ENCODE peak calls at places on chromosomes 3 and 15, in five cellular contexts. One of them, this sample, is unnamed.

GRCh38 chr3:127042634-127043033 is 59.7 kb downstream of the PLXNA1 start:
- DNase-seq in LoVo: no peak
- DNase-seq in MV-4-11: no peak
- DNase-seq in EL: no peak
- DNase-seq in non-pigmented ciliary epithelial cell: no peak
- DNase-seq in this sample: no peak

GRCh38 chr3:188528390-188528789 is 374.4 kb downstream of the LPP start:
- DNase-seq in MV-4-11: no peak
- DNase-seq in LoVo: no peak
- DNase-seq in EL: no peak
- DNase-seq in non-pigmented ciliary epithelial cell: no peak
- DNase-seq in this sample: no peak

GRCh38 chr15:101237161-101237775 is 14.6 kb downstream of the CHSY1 start:
- DNase-seq in non-pigmented ciliary epithelial cell: no peak
- DNase-seq in MV-4-11: peak
- DNase-seq in EL: no peak
- DNase-seq in LoVo: no peak
- DNase-seq in this sample: no peak

GRCh38 chr3:43013743-43014155 is 34.6 kb downstream of the GASK1A start:
- DNase-seq in non-pigmented ciliary epithelial cell: no peak
- DNase-seq in MV-4-11: peak
- DNase-seq in EL: no peak
- DNase-seq in LoVo: no peak
- DNase-seq in this sample: no peak

GRCh38 chr3:119145500-119146167 is at the start of gene TEX55:
- DNase-seq in non-pigmented ciliary epithelial cell: peak
- DNase-seq in MV-4-11: peak
- DNase-seq in EL: peak
- DNase-seq in LoVo: peak
- DNase-seq in this sample: peak

GRCh38 chr15:52491460-52491859 is 37.2 kb downstream of the MYO5A start:
- DNase-seq in LoVo: no peak
- DNase-seq in MV-4-11: no peak
- DNase-seq in EL: peak
- DNase-seq in non-pigmented ciliary epithelial cell: no peak
- DNase-seq in this sample: no peak

GRCh38 chr15:88908697-88909621 is 4.2 kb downstream of the MFGE8 start:
- DNase-seq in EL: no peak
- DNase-seq in MV-4-11: no peak
- DNase-seq in LoVo: no peak
- DNase-seq in non-pigmented ciliary epithelial cell: no peak
- DNase-seq in this sample: no peak

GRCh38 chr3:74787008-74787407 is 172.5 kb upstream of the CNTN3 start:
- DNase-seq in MV-4-11: no peak
- DNase-seq in non-pigmented ciliary epithelial cell: no peak
- DNase-seq in LoVo: no peak
- DNase-seq in EL: no peak
- DNase-seq in this sample: no peak

GRCh38 chr3:46102780-46103130 is 75.5 kb upstream of the XCR1 start:
- DNase-seq in MV-4-11: no peak
- DNase-seq in non-pigmented ciliary epithelial cell: no peak
- DNase-seq in LoVo: no peak
- DNase-seq in EL: no peak
- DNase-seq in this sample: no peak

GRCh38 chr15:40593130-40593529 is 919 bp upstream of the KNL1 start:
- DNase-seq in MV-4-11: no peak
- DNase-seq in non-pigmented ciliary epithelial cell: no peak
- DNase-seq in LoVo: peak
- DNase-seq in EL: no peak
- DNase-seq in this sample: no peak

GRCh38 chr3:138031536-138031935 is 21.6 kb downstream of the CLDN18 start:
- DNase-seq in LoVo: no peak
- DNase-seq in non-pigmented ciliary epithelial cell: no peak
- DNase-seq in EL: no peak
- DNase-seq in MV-4-11: no peak
- DNase-seq in this sample: no peak

GRCh38 chr3:146817705-146818104 is 212.6 kb upstream of the PLSCR5 start:
- DNase-seq in LoVo: no peak
- DNase-seq in EL: peak
- DNase-seq in non-pigmented ciliary epithelial cell: no peak
- DNase-seq in MV-4-11: no peak
- DNase-seq in this sample: peak

GRCh38 chr15:70475921-70476320 is 287.4 kb downstream of the UACA start:
- DNase-seq in MV-4-11: no peak
- DNase-seq in non-pigmented ciliary epithelial cell: no peak
- DNase-seq in EL: peak
- DNase-seq in LoVo: peak
- DNase-seq in this sample: no peak

GRCh38 chr3:32432711-32433530 is 41.3 kb downstream of the CMTM7 start:
- DNase-seq in non-pigmented ciliary epithelial cell: no peak
- DNase-seq in MV-4-11: peak
- DNase-seq in EL: no peak
- DNase-seq in LoVo: no peak
- DNase-seq in this sample: no peak

GRCh38 chr3:71195492-71195891 is 388.0 kb downstream of the FOXP1 start:
- DNase-seq in LoVo: no peak
- DNase-seq in non-pigmented ciliary epithelial cell: peak
- DNase-seq in MV-4-11: no peak
- DNase-seq in EL: peak
- DNase-seq in this sample: no peak